ENCODE peak calls at places on chromosomes 5 and 9, in five cellular contexts. C, V, T, M and B are unnamed samples.

GRCh38 chr9:115957571-115957970 is 196.0 kb upstream of the PAPPA start:
- DNase-seq in C (no peak), T (no peak), V (no peak), M (no peak), B (no peak)

GRCh38 chr5:892390-893136 is at the start of the genes BRD9 and TRIP13:
- DNase-seq in V (peak; percentile 73), C (peak; percentile 94), T (peak; percentile 85), M (peak; percentile 92), B (peak; percentile 84)

GRCh38 chr5:57302164-57302563 is 128.3 kb downstream of the GPBP1 start:
- DNase-seq in M (peak; percentile 49), C (no peak), V (no peak), T (peak; percentile 52), B (peak; percentile 86)

GRCh38 chr9:126461608-126462007 is 135.0 kb downstream of the MVB12B start:
- DNase-seq in V (no peak), T (no peak), C (no peak), M (no peak), B (no peak)

GRCh38 chr5:179163236-179164155 is 103.3 kb downstream of the ZNF354C start:
- DNase-seq in V (no peak), T (no peak), C (no peak), M (no peak), B (no peak)

GRCh38 chr5:174844971-174845370 is 120.6 kb downstream of the MSX2 start:
- DNase-seq in T (no peak), C (no peak), V (no peak), M (no peak), B (no peak)

GRCh38 chr5:151810907-151811306 is 39.2 kb downstream of the G3BP1 start:
- DNase-seq in T (no peak), V (no peak), C (no peak), M (no peak), B (no peak)

GRCh38 chr5:73030995-73031394 is 75.2 kb downstream of the FCHO2 start:
- DNase-seq in V (no peak), T (no peak), M (peak; percentile 72), C (peak; percentile 34), B (peak; percentile 75)

GRCh38 chr5:65672787-65673186 is 48.0 kb downstream of the SHLD3 start:
- DNase-seq in T (no peak), V (no peak), C (no peak), M (no peak), B (peak; percentile 4)

GRCh38 chr9:29144476-29144875 is 1571.2 kb upstream of the C9orf72 start:
- DNase-seq in V (no peak), C (no peak), M (no peak), T (no peak), B (no peak)

GRCh38 chr5:149130121-149130931 is 11.0 kb upstream of the ABLIM3 start:
- DNase-seq in M (no peak), C (no peak), T (no peak), V (no peak), B (peak; percentile 85)

GRCh38 chr5:64834037-64834436 is 65.3 kb downstream of the CWC27 start:
- DNase-seq in C (no peak), M (no peak), T (no peak), V (no peak), B (no peak)

GRCh38 chr5:93150311-93151012 is 430.6 kb downstream of the NR2F1-AS1 start:
- DNase-seq in C (no peak), T (no peak), M (no peak), V (no peak), B (peak; percentile 50)

GRCh38 chr5:127941646-127942045 is 141.9 kb upstream of the SLC12A2 start:
- DNase-seq in V (no peak), M (no peak), T (no peak), C (peak; percentile 45), B (peak; percentile 58)

GRCh38 chr5:133201310-133201709 is 149.5 kb downstream of the HSPA4 start:
- DNase-seq in C (no peak), V (no peak), M (no peak), T (no peak), B (no peak)

GRCh38 chr5:43420241-43420640 is 8.1 kb upstream of the CCL28 start:
- DNase-seq in T (no peak), V (no peak), C (no peak), M (peak; percentile 64), B (no peak)

GRCh38 chr9:133991964-133992779 is at the start of gene VAV2:
- DNase-seq in V (no peak), T (peak; percentile 32), M (peak; percentile 83), C (peak; percentile 83), B (peak; percentile 63)

DNA sequence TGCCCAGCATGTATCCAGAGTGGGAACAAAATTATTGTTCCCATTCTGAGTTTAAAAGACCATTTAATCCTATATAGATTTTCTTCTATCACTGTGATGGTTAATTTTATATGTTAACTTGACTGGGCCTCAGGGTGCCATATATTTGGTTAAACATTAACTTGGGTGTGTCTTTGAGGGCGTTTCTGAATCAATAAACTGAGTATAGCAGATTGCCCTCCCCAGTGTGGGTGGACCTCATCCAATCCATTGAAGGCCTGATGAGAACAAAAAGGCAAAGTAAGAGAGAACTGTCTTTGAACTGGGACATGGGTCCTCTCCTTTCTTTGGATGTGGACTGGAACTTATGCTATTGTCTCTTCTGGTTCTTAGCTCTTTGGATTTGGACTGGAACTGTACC is 17.3 kb downstream of the RIOK2 start:
- DNase-seq in V (no peak), M (no peak), T (no peak), C (peak; percentile 40), B (no peak)
- H3K27ac ChIP-seq in V (no peak overlapping the region), M (no peak overlapping the region), T (no peak overlapping the region), C (peak overlapping the region; percentile 52), B (no peak overlapping the region)

GRCh38 chr5:180853121-180853520 is 8.0 kb downstream of the ZFP62 start:
- DNase-seq in V (no peak), C (no peak), T (no peak), M (no peak), B (no peak)

GRCh38 chr5:180849827-180850226 is 11.2 kb downstream of the ZFP62 start:
- DNase-seq in C (no peak), T (no peak), M (no peak), V (no peak), B (no peak)

GRCh38 chr5:180850434-180851078 is 10.5 kb downstream of the ZFP62 start:
- DNase-seq in T (no peak), V (no peak), C (no peak), M (no peak), B (no peak)

GRCh38 chr5:180852510-180852909 is 8.6 kb downstream of the ZFP62 start:
- DNase-seq in C (no peak), T (no peak), M (no peak), V (no peak), B (peak; percentile 54)

GRCh38 chr5:180853522-180853921 is 7.6 kb downstream of the ZFP62 start:
- DNase-seq in T (no peak), C (no peak), V (no peak), M (no peak), B (no peak)
- H3K9me3 ChIP-seq in T (peaks cover 14% of the 10 kb centered on the region), C (peaks cover 41% of the 10 kb centered on the region), V (no peaks in the 10 kb centered on the region), M (peaks cover 50% of the 10 kb centered on the region), B (peaks cover 30% of the 10 kb centered on the region)

GRCh38 chr9:113588242-113588810 is 124.8 kb downstream of the RGS3 start:
- DNase-seq in T (no peak), C (no peak), M (no peak), V (no peak), B (no peak)
- H3K27ac ChIP-seq in T (no peak overlapping the region), C (no peak overlapping the region), M (no peak overlapping the region), V (peak overlapping the region; percentile 57), B (no peak overlapping the region)

GRCh38 chr5:3220201-3220600 is 375.4 kb upstream of the IRX1 start:
- DNase-seq in M (no peak), V (peak; percentile 13), T (no peak), C (no peak), B (no peak)
- H3K9me3 ChIP-seq in M (no peaks in the 10 kb centered on the region), V (no peaks in the 10 kb centered on the region), T (no peaks in the 10 kb centered on the region), C (no peaks in the 10 kb centered on the region), B (no peaks in the 10 kb centered on the region)

GRCh38 chr5:7813576-7813975 is 37.4 kb downstream of the CFAP90 start:
- DNase-seq in V (no peak), C (no peak), T (no peak), M (no peak), B (no peak)
- H3K27ac ChIP-seq in V (no peak overlapping the region), C (no peak overlapping the region), T (no peak overlapping the region), M (no peak overlapping the region), B (no peak overlapping the region)